ENCODE peak calls at places on chromosome 6, in seven cellular contexts. M, S, I, B, U, L and T are unnamed samples.

GRCh38 chr6:100202417-100203194 is 208.6 kb upstream of the MCHR2 start:
- DNase-seq in M (peak), S (no peak), I (no peak), B (peak), U (peak), L (no peak), T (peak)

GRCh38 chr6:5486214-5486613 is 224.9 kb downstream of the FARS2 start:
- DNase-seq in M (no peak), S (peak), I (no peak), B (no peak), U (no peak), L (no peak), T (peak)

GRCh38 chr6:26387565-26387964 is 4.7 kb downstream of the BTN2A2 start:
- DNase-seq in M (no peak), S (no peak), I (no peak), B (no peak), U (no peak), L (no peak), T (no peak)

GRCh38 chr6:99187429-99187828 is 162.0 kb downstream of the FAXC start:
- DNase-seq in M (peak), S (no peak), I (no peak), B (no peak), U (no peak), L (no peak), T (no peak)

GRCh38 chr6:142167472-142167871 is 20.4 kb downstream of the VTA1 start:
- DNase-seq in M (no peak), S (no peak), I (no peak), B (no peak), U (no peak), L (no peak), T (no peak)

GRCh38 chr6:134079406-134079921 is 27.0 kb upstream of the SLC2A12 start:
- DNase-seq in M (no peak), S (no peak), I (no peak), B (no peak), U (no peak), L (peak), T (no peak)

GRCh38 chr6:134005824-134006223 is 46.6 kb downstream of the SLC2A12 start:
- DNase-seq in M (no peak), S (no peak), I (no peak), B (no peak), U (no peak), L (no peak), T (no peak)

GRCh38 chr6:38415231-38416005 is 224.3 kb downstream of the BTBD9 start:
- DNase-seq in M (peak), S (no peak), I (no peak), B (peak), U (no peak), L (no peak), T (no peak)

GRCh38 chr6:16239090-16239797 is 857 bp downstream of the GMPR start:
- DNase-seq in M (peak), S (peak), I (peak), B (peak), U (peak), L (no peak), T (peak)

GRCh38 chr6:15754035-15754705 is 91.3 kb upstream of the DTNBP1 start:
- DNase-seq in M (peak), S (no peak), I (no peak), B (peak), U (peak), L (no peak), T (peak)